ENCODE peak calls at places on chromosomes 2 and 18, in nine cellular contexts. One of them, this sample, is unnamed. For H3K27me3, the result is how much of the 10 kb centered on the place peaks cover.

GRCh38 chr18:6747646-6748045 is 18.1 kb downstream of the ARHGAP28 start:
- DNase-seq in fibroblast of lung: peak
- DNase-seq in heart left ventricle: no peak
- DNase-seq in PC-9: no peak
- DNase-seq in HCT116: no peak
- DNase-seq in upper lobe of left lung: no peak
- DNase-seq in endodermal cell: no peak
- DNase-seq in endothelial cell of umbilical vein: peak
- DNase-seq in colonic mucosa: no peak
- DNase-seq in this sample: no peak

GRCh38 chr2:100782376-100782878 is 37.5 kb upstream of the NPAS2 start:
- DNase-seq in colonic mucosa: no peak
- DNase-seq in endothelial cell of umbilical vein: no peak
- DNase-seq in upper lobe of left lung: no peak
- DNase-seq in endodermal cell: peak
- DNase-seq in fibroblast of lung: no peak
- DNase-seq in PC-9: no peak
- DNase-seq in HCT116: no peak
- DNase-seq in heart left ventricle: no peak
- DNase-seq in this sample: no peak

GRCh38 chr2:203446071-203446481 is 89.0 kb downstream of the RAPH1 start:
- DNase-seq in colonic mucosa: no peak
- DNase-seq in HCT116: no peak
- DNase-seq in fibroblast of lung: peak
- DNase-seq in heart left ventricle: no peak
- DNase-seq in endodermal cell: no peak
- DNase-seq in PC-9: no peak
- DNase-seq in upper lobe of left lung: no peak
- DNase-seq in endothelial cell of umbilical vein: peak
- DNase-seq in this sample: no peak

GRCh38 chr18:59093668-59094067 is 46.0 kb upstream of the SEC11C start:
- DNase-seq in PC-9: no peak
- DNase-seq in upper lobe of left lung: no peak
- DNase-seq in fibroblast of lung: no peak
- DNase-seq in colonic mucosa: no peak
- DNase-seq in HCT116: no peak
- DNase-seq in endodermal cell: no peak
- DNase-seq in heart left ventricle: no peak
- DNase-seq in endothelial cell of umbilical vein: no peak
- DNase-seq in this sample: no peak

GRCh38 chr2:120805011-120805410 is 69.3 kb downstream of the GLI2 start:
- DNase-seq in heart left ventricle: no peak
- DNase-seq in PC-9: no peak
- DNase-seq in endodermal cell: no peak
- DNase-seq in colonic mucosa: no peak
- DNase-seq in fibroblast of lung: no peak
- DNase-seq in upper lobe of left lung: no peak
- DNase-seq in endothelial cell of umbilical vein: no peak
- DNase-seq in HCT116: no peak
- DNase-seq in this sample: no peak

GRCh38 chr2:159083601-159084000 is 115.2 kb downstream of the TANC1 start:
- DNase-seq in upper lobe of left lung: no peak
- DNase-seq in HCT116: no peak
- DNase-seq in heart left ventricle: no peak
- DNase-seq in endodermal cell: no peak
- DNase-seq in colonic mucosa: no peak
- DNase-seq in endothelial cell of umbilical vein: peak
- DNase-seq in fibroblast of lung: no peak
- DNase-seq in PC-9: no peak
- DNase-seq in this sample: no peak

GRCh38 chr2:174683392-174683759 is 80.9 kb downstream of the CHRNA1 start:
- DNase-seq in endodermal cell: peak
- DNase-seq in PC-9: no peak
- DNase-seq in endothelial cell of umbilical vein: peak
- DNase-seq in upper lobe of left lung: no peak
- DNase-seq in heart left ventricle: no peak
- DNase-seq in HCT116: no peak
- DNase-seq in fibroblast of lung: peak
- DNase-seq in colonic mucosa: no peak
- DNase-seq in this sample: no peak

GRCh38 chr18:36265035-36265434 is 32.5 kb upstream of the FHOD3 start:
- DNase-seq in endothelial cell of umbilical vein: no peak
- DNase-seq in upper lobe of left lung: no peak
- DNase-seq in HCT116: no peak
- DNase-seq in heart left ventricle: no peak
- DNase-seq in endodermal cell: no peak
- DNase-seq in PC-9: no peak
- DNase-seq in fibroblast of lung: no peak
- DNase-seq in colonic mucosa: no peak
- DNase-seq in this sample: no peak

GRCh38 chr2:199495147-199495546 is 37.4 kb upstream of the SATB2 start:
- DNase-seq in heart left ventricle: no peak
- DNase-seq in upper lobe of left lung: no peak
- DNase-seq in colonic mucosa: no peak
- DNase-seq in fibroblast of lung: no peak
- DNase-seq in endothelial cell of umbilical vein: no peak
- DNase-seq in endodermal cell: no peak
- DNase-seq in PC-9: no peak
- DNase-seq in HCT116: no peak
- DNase-seq in this sample: no peak

GRCh38 chr2:112626604-112627059 is 19.1 kb upstream of the SLC20A1 start:
- DNase-seq in colonic mucosa: peak
- DNase-seq in upper lobe of left lung: peak
- DNase-seq in PC-9: peak
- DNase-seq in fibroblast of lung: peak
- DNase-seq in endodermal cell: peak
- DNase-seq in endothelial cell of umbilical vein: peak
- DNase-seq in heart left ventricle: peak
- DNase-seq in HCT116: no peak
- DNase-seq in this sample: peak

GRCh38 chr2:174662459-174662858 is 64.9 kb upstream of the WIPF1 start:
- DNase-seq in PC-9: no peak
- DNase-seq in endothelial cell of umbilical vein: no peak
- DNase-seq in endodermal cell: no peak
- DNase-seq in HCT116: no peak
- DNase-seq in fibroblast of lung: peak
- DNase-seq in upper lobe of left lung: no peak
- DNase-seq in heart left ventricle: no peak
- DNase-seq in colonic mucosa: no peak
- DNase-seq in this sample: no peak

GRCh38 chr2:187037310-187037709 is 188.3 kb upstream of the ZSWIM2 start:
- DNase-seq in colonic mucosa: no peak
- DNase-seq in fibroblast of lung: no peak
- DNase-seq in upper lobe of left lung: no peak
- DNase-seq in endothelial cell of umbilical vein: no peak
- DNase-seq in HCT116: no peak
- DNase-seq in heart left ventricle: no peak
- DNase-seq in endodermal cell: no peak
- DNase-seq in PC-9: no peak
- DNase-seq in this sample: no peak

GRCh38 chr2:26616864-26617135 is 24.4 kb downstream of the CIB4 start:
- DNase-seq in upper lobe of left lung: no peak
- DNase-seq in endothelial cell of umbilical vein: no peak
- DNase-seq in fibroblast of lung: no peak
- DNase-seq in colonic mucosa: no peak
- DNase-seq in HCT116: no peak
- DNase-seq in PC-9: no peak
- DNase-seq in heart left ventricle: no peak
- DNase-seq in endodermal cell: no peak
- DNase-seq in this sample: no peak

GRCh38 chr2:26617259-26618083 is 23.7 kb downstream of the CIB4 start:
- DNase-seq in endothelial cell of umbilical vein: no peak
- DNase-seq in PC-9: no peak
- DNase-seq in upper lobe of left lung: no peak
- DNase-seq in fibroblast of lung: no peak
- DNase-seq in colonic mucosa: no peak
- DNase-seq in endodermal cell: no peak
- DNase-seq in heart left ventricle: no peak
- DNase-seq in HCT116: no peak
- DNase-seq in this sample: no peak

GRCh38 chr2:26614205-26615128 is 26.7 kb downstream of the CIB4 start:
- DNase-seq in HCT116: no peak
- DNase-seq in endodermal cell: no peak
- DNase-seq in PC-9: no peak
- DNase-seq in colonic mucosa: no peak
- DNase-seq in heart left ventricle: no peak
- DNase-seq in endothelial cell of umbilical vein: no peak
- DNase-seq in upper lobe of left lung: no peak
- DNase-seq in fibroblast of lung: no peak
- DNase-seq in this sample: no peak

GRCh38 chr2:26615336-26616031 is 25.7 kb downstream of the CIB4 start:
- DNase-seq in endodermal cell: peak
- DNase-seq in upper lobe of left lung: no peak
- DNase-seq in fibroblast of lung: peak
- DNase-seq in PC-9: no peak
- DNase-seq in colonic mucosa: no peak
- DNase-seq in HCT116: peak
- DNase-seq in endothelial cell of umbilical vein: no peak
- DNase-seq in heart left ventricle: no peak
- DNase-seq in this sample: no peak

DNA sequence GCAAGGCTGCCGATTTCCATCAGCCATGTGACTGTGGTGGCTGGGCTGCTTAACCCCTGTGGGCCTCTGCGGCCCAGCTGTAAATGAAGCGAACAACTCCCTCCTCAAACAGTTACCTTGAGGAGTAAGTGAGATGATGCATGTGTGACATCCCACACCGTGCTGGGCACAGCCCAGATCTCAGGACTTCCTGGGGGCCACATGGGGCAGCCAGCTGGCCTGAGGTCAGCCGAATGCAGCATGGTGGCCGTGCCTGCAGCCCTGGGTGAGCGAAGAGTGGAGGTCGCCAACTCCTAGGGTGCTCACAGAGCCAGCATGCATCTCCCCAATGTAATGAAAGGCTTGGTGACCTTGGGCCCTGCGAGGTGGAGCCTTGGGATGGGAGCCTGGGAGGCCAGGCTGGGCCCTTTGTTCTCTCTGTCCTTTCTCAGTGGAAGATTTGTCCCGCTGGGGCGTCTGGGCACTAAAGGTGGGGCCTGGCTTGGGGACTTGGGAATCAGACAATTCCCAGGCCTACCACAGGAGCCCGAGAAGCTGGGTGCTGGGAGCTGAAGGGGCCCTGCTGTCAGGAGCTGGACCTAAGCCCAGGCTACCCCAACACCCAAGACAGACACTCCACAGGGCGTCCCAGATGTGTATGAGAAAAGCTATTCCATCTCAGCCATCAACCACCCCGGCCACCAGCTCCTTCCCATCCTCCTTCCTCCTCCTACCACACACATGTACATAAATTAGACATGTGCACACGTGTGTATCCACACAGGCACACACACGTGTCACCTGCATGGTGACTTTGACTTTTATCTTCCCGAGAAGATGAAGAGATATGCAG is 24.9 kb downstream of the CIB4 start:
- DNase-seq in endodermal cell: no peak
- DNase-seq in heart left ventricle: no peak
- DNase-seq in HCT116: no peak
- DNase-seq in endothelial cell of umbilical vein: no peak
- DNase-seq in PC-9: no peak
- DNase-seq in fibroblast of lung: no peak
- DNase-seq in colonic mucosa: no peak
- DNase-seq in upper lobe of left lung: no peak
- DNase-seq in this sample: no peak
- H3K27ac ChIP-seq in endodermal cell: no peak
- H3K27ac ChIP-seq in heart left ventricle: no peak
- H3K27ac ChIP-seq in HCT116: no peak
- H3K27ac ChIP-seq in endothelial cell of umbilical vein: no peak
- H3K27ac ChIP-seq in PC-9: no peak
- H3K27ac ChIP-seq in fibroblast of lung: no peak
- H3K27ac ChIP-seq in colonic mucosa: no peak
- H3K27ac ChIP-seq in upper lobe of left lung: no peak
- H3K27ac ChIP-seq in this sample: no peak

GRCh38 chr2:221264318-221264717 is 307.8 kb downstream of the EPHA4 start:
- DNase-seq in endothelial cell of umbilical vein: no peak
- DNase-seq in endodermal cell: no peak
- DNase-seq in HCT116: no peak
- DNase-seq in PC-9: no peak
- DNase-seq in upper lobe of left lung: no peak
- DNase-seq in colonic mucosa: no peak
- DNase-seq in fibroblast of lung: no peak
- DNase-seq in heart left ventricle: no peak
- DNase-seq in this sample: no peak
- TF ChIP-seq CTCF in endothelial cell of umbilical vein: no peak
- TF ChIP-seq CTCF in endodermal cell: peak
- TF ChIP-seq CTCF in HCT116: no peak
- TF ChIP-seq CTCF in PC-9: no peak
- TF ChIP-seq CTCF in upper lobe of left lung: no peak
- TF ChIP-seq CTCF in colonic mucosa: no peak
- TF ChIP-seq CTCF in fibroblast of lung: no peak
- TF ChIP-seq CTCF in heart left ventricle: no peak
- TF ChIP-seq CTCF in this sample: no peak

GRCh38 chr2:65276604-65277003 is 49.0 kb downstream of the ACTR2 start:
- DNase-seq in colonic mucosa: no peak
- DNase-seq in heart left ventricle: no peak
- DNase-seq in endodermal cell: no peak
- DNase-seq in endothelial cell of umbilical vein: peak
- DNase-seq in upper lobe of left lung: no peak
- DNase-seq in fibroblast of lung: no peak
- DNase-seq in HCT116: no peak
- DNase-seq in PC-9: no peak
- DNase-seq in this sample: no peak
- H3K27me3 ChIP-seq in colonic mucosa: under half
- H3K27me3 ChIP-seq in heart left ventricle: under half
- H3K27me3 ChIP-seq in endodermal cell: under half
- H3K27me3 ChIP-seq in endothelial cell of umbilical vein: under half
- H3K27me3 ChIP-seq in upper lobe of left lung: under half
- H3K27me3 ChIP-seq in fibroblast of lung: under half
- H3K27me3 ChIP-seq in HCT116: under half
- H3K27me3 ChIP-seq in PC-9: under half
- H3K27me3 ChIP-seq in this sample: under half

GRCh38 chr2:55865095-55865835 is 58.3 kb downstream of the EFEMP1 start:
- DNase-seq in colonic mucosa: no peak
- DNase-seq in fibroblast of lung: no peak
- DNase-seq in endodermal cell: no peak
- DNase-seq in HCT116: no peak
- DNase-seq in upper lobe of left lung: no peak
- DNase-seq in PC-9: no peak
- DNase-seq in endothelial cell of umbilical vein: peak
- DNase-seq in heart left ventricle: no peak
- DNase-seq in this sample: no peak

GRCh38 chr2:55862269-55862668 is 61.3 kb downstream of the EFEMP1 start:
- DNase-seq in upper lobe of left lung: peak
- DNase-seq in colonic mucosa: no peak
- DNase-seq in heart left ventricle: no peak
- DNase-seq in endothelial cell of umbilical vein: peak
- DNase-seq in fibroblast of lung: peak
- DNase-seq in PC-9: no peak
- DNase-seq in endodermal cell: no peak
- DNase-seq in HCT116: no peak
- DNase-seq in this sample: no peak

GRCh38 chr2:55861733-55862132 is 61.8 kb downstream of the EFEMP1 start:
- DNase-seq in heart left ventricle: no peak
- DNase-seq in PC-9: no peak
- DNase-seq in upper lobe of left lung: no peak
- DNase-seq in endodermal cell: no peak
- DNase-seq in colonic mucosa: no peak
- DNase-seq in HCT116: no peak
- DNase-seq in endothelial cell of umbilical vein: no peak
- DNase-seq in fibroblast of lung: peak
- DNase-seq in this sample: no peak

GRCh38 chr2:55864351-55865084 is 59.1 kb downstream of the EFEMP1 start:
- DNase-seq in HCT116: no peak
- DNase-seq in colonic mucosa: no peak
- DNase-seq in heart left ventricle: no peak
- DNase-seq in upper lobe of left lung: no peak
- DNase-seq in fibroblast of lung: no peak
- DNase-seq in endothelial cell of umbilical vein: no peak
- DNase-seq in endodermal cell: no peak
- DNase-seq in PC-9: no peak
- DNase-seq in this sample: no peak

GRCh38 chr2:55862673-55863390 is 60.8 kb downstream of the EFEMP1 start:
- DNase-seq in heart left ventricle: no peak
- DNase-seq in HCT116: no peak
- DNase-seq in fibroblast of lung: peak
- DNase-seq in PC-9: peak
- DNase-seq in upper lobe of left lung: peak
- DNase-seq in endodermal cell: no peak
- DNase-seq in colonic mucosa: no peak
- DNase-seq in endothelial cell of umbilical vein: peak
- DNase-seq in this sample: no peak
- H3K27ac ChIP-seq in heart left ventricle: peak
- H3K27ac ChIP-seq in HCT116: no peak
- H3K27ac ChIP-seq in fibroblast of lung: peak
- H3K27ac ChIP-seq in PC-9: peak
- H3K27ac ChIP-seq in upper lobe of left lung: peak
- H3K27ac ChIP-seq in endodermal cell: no peak
- H3K27ac ChIP-seq in colonic mucosa: no peak
- H3K27ac ChIP-seq in endothelial cell of umbilical vein: peak
- H3K27ac ChIP-seq in this sample: no peak